ENCODE peak calls at places on chromosome 17, in nine cellular contexts. D, T, I, W, R, P, H, E and A are unnamed samples.

GRCh38 chr17:39679521-39680192 is 8.2 kb downstream of the PGAP3 start:
- DNase-seq in I (no peak), P (no peak), T (peak; percentile 63), D (peak; percentile 79), W (no peak), H (no peak), R (no peak), E (no peak), A (no peak)

GRCh38 chr17:44314869-44315661 is 6.7 kb downstream of the RUNDC3A start:
- DNase-seq in E (no peak), I (no peak), D (no peak), T (peak; percentile 40), H (no peak), R (no peak), P (peak; percentile 56), W (no peak), A (peak; percentile 65)

GRCh38 chr17:51169340-51169739 is 3.1 kb downstream of the NME2 start:
- DNase-seq in R (no peak), D (no peak), T (no peak), P (no peak), E (no peak), W (no peak), I (no peak), H (no peak), A (no peak)

GRCh38 chr17:29572691-29573557 is 4.4 kb downstream of the TP53I13 start:
- DNase-seq in T (peak; percentile 47), D (peak; percentile 81), H (peak; percentile 47), I (no peak), P (no peak), E (no peak), R (peak; percentile 44), W (no peak), A (peak; percentile 49)

GRCh38 chr17:39979021-39979660 is 1.5 kb upstream of the PSMD3 start:
- DNase-seq in E (no peak), H (peak; percentile 51), W (no peak), I (peak; percentile 78), D (no peak), T (no peak), R (no peak), P (peak; percentile 52), A (no peak)

GRCh38 chr17:1966274-1967086 is 58.7 kb downstream of the RTN4RL1 start:
- DNase-seq in W (no peak), I (no peak), D (no peak), R (no peak), E (no peak), P (no peak), H (no peak), T (no peak), A (no peak)

GRCh38 chr17:2081564-2081963 is 26.7 kb downstream of the HIC1 start:
- DNase-seq in E (no peak), P (peak; percentile 63), I (no peak), R (no peak), D (no peak), T (no peak), W (no peak), H (no peak), A (no peak)

GRCh38 chr17:77356690-77357201 is 216.0 kb downstream of the SEC14L1 start:
- DNase-seq in E (no peak), T (no peak), H (no peak), I (no peak), R (no peak), P (no peak), D (peak; percentile 41), W (no peak), A (peak; percentile 36)

GRCh38 chr17:20206068-20206467 is 196.9 kb downstream of the SPECC1 start:
- DNase-seq in R (no peak), T (peak; percentile 52), W (no peak), I (no peak), P (no peak), H (no peak), D (no peak), E (no peak), A (no peak)

GRCh38 chr17:28178800-28179199 is 136.3 kb downstream of the NLK start:
- DNase-seq in E (no peak), D (no peak), I (no peak), T (no peak), P (no peak), W (no peak), R (no peak), H (no peak), A (no peak)

GRCh38 chr17:4301066-4301465 is 37.3 kb upstream of the ANKFY1 start:
- DNase-seq in H (no peak), E (no peak), R (no peak), D (no peak), I (no peak), T (no peak), W (no peak), P (no peak), A (peak; percentile 59)

GRCh38 chr17:75688209-75688771 is 21.2 kb downstream of the SAP30BP start:
- DNase-seq in P (no peak), E (no peak), D (no peak), W (no peak), T (no peak), H (no peak), I (no peak), R (no peak), A (no peak)

GRCh38 chr17:58088624-58089023 is 5.4 kb downstream of the DYNLL2 start:
- DNase-seq in R (no peak), P (no peak), E (no peak), T (no peak), H (no peak), I (no peak), D (no peak), W (no peak), A (no peak)

GRCh38 chr17:11948791-11949190 is 48.5 kb downstream of the ZNF18 start:
- DNase-seq in I (peak; percentile 62), R (peak; percentile 28), D (no peak), W (no peak), E (no peak), H (peak; percentile 87), T (no peak), P (peak; percentile 76), A (peak; percentile 48)

GRCh38 chr17:76416899-76417298 is 32.5 kb downstream of the SPHK1 start:
- DNase-seq in R (no peak), W (no peak), E (no peak), P (no peak), I (no peak), D (no peak), T (no peak), H (no peak), A (no peak)

GRCh38 chr17:67623767-67624166 is 94.0 kb upstream of the NOL11 start:
- DNase-seq in R (no peak), I (no peak), E (no peak), T (no peak), P (no peak), H (no peak), W (no peak), D (no peak), A (no peak)

GRCh38 chr17:8948462-8948861 is 17.0 kb downstream of the PIK3R5 start:
- DNase-seq in H (no peak), T (no peak), W (no peak), R (no peak), D (no peak), E (no peak), P (no peak), I (no peak), A (no peak)

GRCh38 chr17:77445908-77446535 is 305.3 kb downstream of the SEC14L1 start:
- DNase-seq in T (peak; percentile 76), I (no peak), W (no peak), R (no peak), H (no peak), D (peak; percentile 94), P (no peak), E (no peak), A (no peak)

GRCh38 chr17:13127921-13128582 is 110.2 kb upstream of the ELAC2 start:
- DNase-seq in E (no peak), W (no peak), I (no peak), D (no peak), P (no peak), H (no peak), R (no peak), T (no peak), A (no peak)

GRCh38 chr17:17626840-17627239 is 35.3 kb upstream of the PEMT start:
- DNase-seq in E (no peak), P (no peak), D (no peak), R (no peak), W (no peak), T (no peak), I (no peak), H (no peak), A (no peak)
- H3K27ac ChIP-seq in E (no peak overlapping the region), P (no peak overlapping the region), D (no peak overlapping the region), R (no peak overlapping the region), W (no peak overlapping the region), T (no peak overlapping the region), I (no peak overlapping the region), H (no peak overlapping the region), A (no peak overlapping the region)

DNA sequence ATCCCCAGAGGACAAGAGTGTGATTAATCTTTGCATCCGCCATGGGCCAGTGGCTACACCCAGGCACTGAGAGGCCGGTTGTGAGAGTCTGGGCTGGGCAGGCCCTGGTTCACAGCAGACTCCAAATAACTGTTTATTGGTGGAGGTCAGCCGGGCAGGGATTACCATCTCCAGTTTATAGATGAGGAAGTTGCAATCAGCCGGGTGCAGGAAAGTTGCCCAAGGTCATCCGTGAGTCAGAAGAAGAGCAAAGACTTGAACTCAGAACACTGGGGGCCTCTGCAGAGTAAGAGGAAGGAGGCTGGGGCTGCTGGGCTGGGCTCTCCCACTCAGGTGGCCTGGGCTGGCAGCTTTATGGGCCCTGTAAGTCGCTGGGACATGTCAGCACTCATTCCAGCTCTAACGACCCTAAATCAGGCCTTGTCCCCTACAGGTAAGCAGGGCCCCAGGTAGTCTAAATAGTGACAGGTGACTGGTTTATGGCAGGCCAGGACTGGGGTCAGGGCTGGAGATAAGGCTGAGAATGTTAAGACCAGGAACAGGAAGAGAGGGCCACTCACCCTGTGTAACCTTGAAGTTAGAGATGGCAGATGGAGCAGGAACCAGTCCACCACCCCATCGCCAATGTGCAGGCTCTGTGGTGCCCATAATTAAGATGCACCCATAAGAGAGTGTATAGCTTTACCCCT is 2.1 kb upstream of the CA4 start:
- DNase-seq in W (no peak), R (no peak), H (no peak), D (no peak), I (no peak), E (no peak), P (no peak), T (no peak), A (no peak)
- H3K27ac ChIP-seq in W (no peak overlapping the region), R (no peak overlapping the region), H (no peak overlapping the region), D (no peak overlapping the region), I (no peak overlapping the region), E (no peak overlapping the region), P (no peak overlapping the region), T (no peak overlapping the region), A (no peak overlapping the region)

DNA sequence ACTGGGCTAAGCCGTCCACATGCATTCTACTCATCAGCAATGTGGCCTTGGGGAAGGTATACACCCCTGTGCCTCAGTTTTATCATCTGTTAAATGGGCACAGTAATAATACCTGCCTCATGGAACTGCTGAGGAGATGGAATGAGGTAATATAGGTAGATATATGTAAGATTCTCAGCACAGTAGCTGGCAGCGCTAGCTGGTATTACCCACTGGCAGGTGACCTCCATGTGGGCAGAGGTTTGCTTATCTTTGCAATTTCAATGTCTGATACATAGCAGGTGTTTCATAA is 1.2 kb upstream of the SGCA start:
- DNase-seq in H (no peak), T (no peak), E (no peak), R (no peak), P (no peak), I (no peak), W (no peak), D (no peak), A (no peak)
- H3K27ac ChIP-seq in H (no peak overlapping the region), T (no peak overlapping the region), E (no peak overlapping the region), R (no peak overlapping the region), P (no peak overlapping the region), I (no peak overlapping the region), W (no peak overlapping the region), D (no peak overlapping the region), A (no peak overlapping the region)

GRCh38 chr17:37605081-37605480 is 4.1 kb downstream of the SYNRG start:
- DNase-seq in H (no peak), R (no peak), I (no peak), P (no peak), D (no peak), T (no peak), W (no peak), E (no peak), A (no peak)
- H3K27ac ChIP-seq in H (no peak overlapping the region), R (no peak overlapping the region), I (no peak overlapping the region), P (no peak overlapping the region), D (no peak overlapping the region), T (peak overlapping the region; percentile 91), W (no peak overlapping the region), E (no peak overlapping the region), A (no peak overlapping the region)